ENCODE peak calls at places on chromosomes 4 and X, in seven cellular contexts. E is foreskin keratinocyte; K is activated naive CD8-positive, alpha-beta T cell treated with anti-CD3 and anti-CD28 coated beads, Interleukin-2, amount 10 ng/mL, durations not matched to agents 7 days and 5 days; C is B cell; J is left lung; M is SK-N-SH treated with all-trans-retinoic acid at 6 μM for 48 hours; Z is WTC11. B is an unnamed sample.

GRCh38 chrX:108022491-108023089 is 22.3 kb upstream of the VSIG1 start:
- ATAC-seq in Z (no peak), K (no peak), C (no peak), J (no peak), E (no peak), M (no peak), B (no peak)

GRCh38 chr4:82422616-82423015 is 7.6 kb downstream of the HNRNPDL start:
- ATAC-seq in J (no peak), Z (no peak), E (no peak), M (no peak), K (no peak), C (no peak), B (no peak)

GRCh38 chrX:112053169-112053568 is 29.4 kb downstream of the TRPC5 start:
- ATAC-seq in Z (no peak), C (no peak), M (no peak), J (no peak), E (no peak), K (no peak), B (no peak)

GRCh38 chr4:134490863-134491262 is 289.3 kb upstream of the PABPC4L start:
- ATAC-seq in Z (peak; percentile 43), K (no peak), M (no peak), E (no peak), C (no peak), J (no peak), B (no peak)

GRCh38 chr4:124227979-124228378 is 484.6 kb downstream of the ANKRD50 start:
- ATAC-seq in C (no peak), E (no peak), J (no peak), Z (no peak), M (no peak), K (no peak), B (no peak)

GRCh38 chrX:65985922-65986588 is 53.8 kb downstream of the VSIG4 start:
- ATAC-seq in J (peak; percentile 99), E (peak; percentile 98), Z (peak; percentile 89), K (peak; percentile 83), M (peak; percentile 98), C (peak; percentile 87), B (peak; percentile 96)

GRCh38 chr4:183205193-183205592 is 106.1 kb downstream of the WWC2 start:
- ATAC-seq in C (no peak), M (no peak), K (no peak), E (no peak), J (no peak), Z (no peak), B (no peak)

GRCh38 chr4:104868942-104869341 is 277.7 kb upstream of the TET2 start:
- ATAC-seq in E (no peak), K (no peak), Z (no peak), C (no peak), M (no peak), J (no peak), B (no peak)

GRCh38 chr4:41334182-41334581 is 77.5 kb downstream of the UCHL1 start:
- ATAC-seq in J (peak; percentile 85), C (no peak), Z (no peak), E (peak; percentile 41), K (no peak), M (no peak), B (peak; percentile 79)

GRCh38 chrX:51420610-51421009 is 75.8 kb downstream of the NUDT11 start:
- ATAC-seq in E (no peak), C (no peak), K (no peak), M (peak; percentile 54), Z (no peak), J (peak; percentile 44), B (no peak)

GRCh38 chr4:145177511-145177905 is 2.9 kb downstream of the OTUD4 start:
- ATAC-seq in K (no peak), C (no peak), M (no peak), Z (no peak), E (no peak), J (no peak), B (no peak)

GRCh38 chr4:137677851-137678250 is 145.6 kb upstream of the PCDH18 start:
- ATAC-seq in M (peak; percentile 83), J (no peak), K (no peak), C (no peak), Z (no peak), E (peak; percentile 51), B (no peak)

GRCh38 chrX:12814434-12814833 is 23.2 kb downstream of the PRPS2 start:
- ATAC-seq in E (peak; percentile 21), Z (peak; percentile 26), J (peak; percentile 83), M (peak; percentile 92), K (peak; percentile 47), C (peak; percentile 68), B (peak; percentile 52)

GRCh38 chr4:48311896-48312295 is 29.4 kb upstream of the SLAIN2 start:
- ATAC-seq in Z (no peak), K (no peak), C (no peak), M (no peak), J (no peak), E (peak; percentile 27), B (no peak)

GRCh38 chr4:77179512-77179911 is 22.5 kb downstream of the CCNG2 start:
- ATAC-seq in C (no peak), E (no peak), Z (no peak), K (no peak), J (no peak), M (no peak), B (no peak)

GRCh38 chr4:915041-915474 is 17.1 kb downstream of the GAK start:
- ATAC-seq in E (no peak), J (peak; percentile 54), C (peak; percentile 81), Z (no peak), M (no peak), K (no peak), B (no peak)

GRCh38 chr4:168677879-168678278 is 181.0 kb downstream of the PALLD start:
- ATAC-seq in C (no peak), M (no peak), K (no peak), E (no peak), J (no peak), Z (peak; percentile 39), B (no peak)

GRCh38 chr4:180710643-180711337 is 1532.4 kb upstream of the TENM3 start:
- ATAC-seq in J (no peak), M (no peak), Z (no peak), K (no peak), C (no peak), E (no peak), B (no peak)

GRCh38 chr4:76572224-76572623 is 137.2 kb downstream of the SHROOM3 start:
- ATAC-seq in E (no peak), C (no peak), J (no peak), K (no peak), M (no peak), Z (no peak), B (no peak)

GRCh38 chrX:7088968-7089615 is 58.4 kb upstream of the STS start:
- ATAC-seq in J (no peak), E (no peak), M (no peak), Z (peak; percentile 79), K (peak; percentile 63), C (peak; percentile 31), B (no peak)

GRCh38 chr4:136314686-136315085 is 1217.6 kb downstream of the PCDH18 start:
- ATAC-seq in E (no peak), C (no peak), Z (no peak), M (no peak), J (no peak), K (no peak), B (no peak)

GRCh38 chrX:109847257-109848187 is 114.5 kb upstream of the ACSL4 start:
- ATAC-seq in K (no peak), C (no peak), M (peak; percentile 68), Z (no peak), J (peak; percentile 79), E (peak; percentile 94), B (peak; percentile 35)

GRCh38 chr4:40502936-40503335 is 126.7 kb downstream of the RBM47 start:
- ATAC-seq in J (peak; percentile 38), K (peak; percentile 92), C (no peak), M (no peak), E (no peak), Z (no peak), B (no peak)

B was measured in esophagus mucosa.